ENCODE peak calls at places on chromosome 2, in eight cellular contexts. F is fibroblast of the aortic adventitia; L is midbrain; S is thoracic aorta; B is NCI-H1105; G is activated CD8-positive, alpha-beta T cell treated with anti-CD3 and anti-CD28 coated beads for 36 hours; P is right lobe of liver; I is NCI-H774. V is an unnamed sample.

GRCh38 chr2:168060956-168061750 is 186.2 kb downstream of the STK39 start:
- DNase-seq in F (peak), L (peak), S (no peak), B (no peak), G (no peak), P (no peak), I (no peak), V (no peak)

GRCh38 chr2:211690736-211691135 is 847.9 kb downstream of the ERBB4 start:
- DNase-seq in F (no peak), L (no peak), S (no peak), B (no peak), G (no peak), P (no peak), I (no peak), V (no peak)

GRCh38 chr2:122528061-122528460 is 772.6 kb downstream of the TSN start:
- DNase-seq in F (no peak), L (no peak), S (no peak), B (no peak), G (no peak), P (no peak), I (no peak), V (no peak)

GRCh38 chr2:11750917-11751316 is 4.5 kb downstream of the LPIN1 start:
- DNase-seq in F (no peak), L (no peak), S (no peak), B (no peak), G (peak), P (no peak), I (no peak), V (no peak)

GRCh38 chr2:233026211-233026813 is 6.2 kb upstream of the NEU2 start:
- DNase-seq in F (peak), L (no peak), S (no peak), B (no peak), G (no peak), P (no peak), I (no peak), V (no peak)

GRCh38 chr2:8518986-8519669 is 162.7 kb upstream of the ID2 start:
- DNase-seq in F (no peak), L (no peak), S (no peak), B (no peak), G (no peak), P (no peak), I (no peak), V (no peak)

GRCh38 chr2:174599310-174599941 is 1.8 kb upstream of the WIPF1 start:
- DNase-seq in F (no peak), L (no peak), S (no peak), B (no peak), G (no peak), P (no peak), I (no peak), V (no peak)

GRCh38 chr2:3278521-3279218 is 98.9 kb downstream of the EIPR1 start:
- DNase-seq in F (no peak), L (no peak), S (no peak), B (no peak), G (no peak), P (peak), I (no peak), V (no peak)

GRCh38 chr2:238963164-238963969 is 115.5 kb downstream of the TWIST2 start:
- DNase-seq in F (peak), L (no peak), S (no peak), B (no peak), G (no peak), P (no peak), I (no peak), V (peak)